ENCODE peak calls at places on chromosomes 7 and 10, in four cellular contexts. One of them, this sample, is unnamed.

GRCh38 chr10:10647331-10647730 is 370.3 kb upstream of the CELF2 start:
- DNase-seq in cardiac fibroblast: no peak
- DNase-seq in suprapubic skin: no peak
- DNase-seq in pancreas: no peak
- DNase-seq in this sample: no peak

GRCh38 chr7:79781716-79782115 is 328.2 kb upstream of the MAGI2 start:
- DNase-seq in cardiac fibroblast: peak; percentile 28
- DNase-seq in suprapubic skin: no peak
- DNase-seq in pancreas: no peak
- DNase-seq in this sample: peak; percentile 96

GRCh38 chr7:36526720-36527548 is 137.3 kb downstream of the ANLN start:
- DNase-seq in cardiac fibroblast: peak; percentile 76
- DNase-seq in suprapubic skin: no peak
- DNase-seq in pancreas: no peak
- DNase-seq in this sample: peak; percentile 46

GRCh38 chr10:76491216-76491615 is 1059.8 kb downstream of the LRMDA start:
- DNase-seq in cardiac fibroblast: peak; percentile 73
- DNase-seq in suprapubic skin: no peak
- DNase-seq in pancreas: no peak
- DNase-seq in this sample: peak; percentile 34

GRCh38 chr7:107277331-107277730 is 108.5 kb downstream of the HBP1 start:
- DNase-seq in cardiac fibroblast: no peak
- DNase-seq in suprapubic skin: no peak
- DNase-seq in pancreas: no peak
- DNase-seq in this sample: no peak

GRCh38 chr7:148270576-148270975 is 320.0 kb upstream of the C7orf33 start:
- DNase-seq in cardiac fibroblast: no peak
- DNase-seq in suprapubic skin: no peak
- DNase-seq in pancreas: no peak
- DNase-seq in this sample: no peak

GRCh38 chr7:131164025-131164899 is 163.4 kb upstream of the MKLN1 start:
- DNase-seq in cardiac fibroblast: peak; percentile 93
- DNase-seq in suprapubic skin: no peak
- DNase-seq in pancreas: no peak
- DNase-seq in this sample: peak; percentile 83

GRCh38 chr7:152522551-152522950 is 86.7 kb upstream of the KMT2C start:
- DNase-seq in cardiac fibroblast: no peak
- DNase-seq in suprapubic skin: no peak
- DNase-seq in pancreas: no peak
- DNase-seq in this sample: peak; percentile 34

GRCh38 chr10:31099664-31100063 is 68.0 kb upstream of the ZNF438 start:
- DNase-seq in cardiac fibroblast: peak; percentile 20
- DNase-seq in suprapubic skin: no peak
- DNase-seq in pancreas: peak; percentile 24
- DNase-seq in this sample: no peak

GRCh38 chr10:106078796-106079576 is 1085.5 kb downstream of the SORCS1 start:
- DNase-seq in cardiac fibroblast: peak; percentile 61
- DNase-seq in suprapubic skin: no peak
- DNase-seq in pancreas: no peak
- DNase-seq in this sample: peak; percentile 26

GRCh38 chr10:61978965-61979364 is 77.5 kb downstream of the ARID5B start:
- DNase-seq in cardiac fibroblast: peak; percentile 21
- DNase-seq in suprapubic skin: no peak
- DNase-seq in pancreas: no peak
- DNase-seq in this sample: no peak

GRCh38 chr10:31142026-31142425 is 110.4 kb upstream of the ZNF438 start:
- DNase-seq in cardiac fibroblast: peak; percentile 59
- DNase-seq in suprapubic skin: no peak
- DNase-seq in pancreas: no peak
- DNase-seq in this sample: peak; percentile 61

GRCh38 chr7:69599211-69599878 is 1.1 kb downstream of the AUTS2 start:
- DNase-seq in cardiac fibroblast: no peak
- DNase-seq in suprapubic skin: no peak
- DNase-seq in pancreas: peak; percentile 37
- DNase-seq in this sample: no peak

GRCh38 chr10:83357627-83358026 is 781.7 kb upstream of the GHITM start:
- DNase-seq in cardiac fibroblast: no peak
- DNase-seq in suprapubic skin: no peak
- DNase-seq in pancreas: no peak
- DNase-seq in this sample: no peak

GRCh38 chr7:133274265-133274664 is 21.4 kb downstream of the EXOC4 start:
- DNase-seq in cardiac fibroblast: no peak
- DNase-seq in suprapubic skin: no peak
- DNase-seq in pancreas: no peak
- DNase-seq in this sample: no peak

GRCh38 chr7:133273221-133273620 is 20.3 kb downstream of the EXOC4 start:
- DNase-seq in cardiac fibroblast: no peak
- DNase-seq in suprapubic skin: no peak
- DNase-seq in pancreas: no peak
- DNase-seq in this sample: no peak

GRCh38 chr7:133265821-133266220 is 12.9 kb downstream of the EXOC4 start:
- DNase-seq in cardiac fibroblast: peak; percentile 27
- DNase-seq in suprapubic skin: no peak
- DNase-seq in pancreas: no peak
- DNase-seq in this sample: peak; percentile 6

GRCh38 chr7:133268355-133268754 is 15.5 kb downstream of the EXOC4 start:
- DNase-seq in cardiac fibroblast: no peak
- DNase-seq in suprapubic skin: no peak
- DNase-seq in pancreas: no peak
- DNase-seq in this sample: no peak
- H3K4me3 ChIP-seq in cardiac fibroblast: no peak overlapping the region
- H3K4me3 ChIP-seq in suprapubic skin: no peak overlapping the region
- H3K4me3 ChIP-seq in pancreas: no peak overlapping the region
- H3K4me3 ChIP-seq in this sample: no peak overlapping the region

GRCh38 chr10:22550732-22551131 is 163.6 kb downstream of the PIP4K2A start:
- DNase-seq in cardiac fibroblast: peak; percentile 47
- DNase-seq in suprapubic skin: no peak
- DNase-seq in pancreas: peak; percentile 34
- DNase-seq in this sample: peak; percentile 52
- TF ChIP-seq CTCF in cardiac fibroblast: peak; percentile 57
- TF ChIP-seq CTCF in suprapubic skin: peak; percentile 38
- TF ChIP-seq CTCF in pancreas: peak; percentile 17
- TF ChIP-seq CTCF in this sample: peak; percentile 68

GRCh38 chr10:97632949-97633884 is at the start of gene MORN4:
- DNase-seq in cardiac fibroblast: peak; percentile 91
- DNase-seq in suprapubic skin: peak; percentile 98
- DNase-seq in pancreas: peak; percentile 94
- DNase-seq in this sample: peak; percentile 90
- H3K4me3 ChIP-seq in cardiac fibroblast: peak within 1 kb of the TSS; percentile 90
- H3K4me3 ChIP-seq in suprapubic skin: peak within 1 kb of the TSS; percentile 85
- H3K4me3 ChIP-seq in pancreas: peak within 1 kb of the TSS; percentile 83
- H3K4me3 ChIP-seq in this sample: peak within 1 kb of the TSS; percentile 82

DNA sequence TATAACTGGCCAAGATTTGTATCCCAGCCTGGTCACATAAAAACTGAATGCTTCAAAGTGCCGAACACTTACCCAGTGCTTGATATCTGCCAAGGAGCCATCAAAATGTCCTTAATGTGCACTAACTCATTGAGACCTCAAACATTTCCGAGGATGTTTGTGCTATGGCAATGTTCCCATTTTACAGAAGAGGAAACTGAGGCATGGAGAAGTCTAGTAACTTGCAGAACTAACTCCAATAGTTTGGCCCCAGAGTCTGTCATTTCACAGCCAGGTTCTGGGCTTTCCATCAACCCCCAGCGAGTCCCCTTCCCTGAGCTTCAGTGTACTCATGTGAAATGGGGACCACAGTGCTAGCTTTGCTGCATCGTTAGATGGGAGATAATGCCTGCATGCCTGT is 5.4 kb upstream of the IKZF1 start:
- DNase-seq in cardiac fibroblast: no peak
- DNase-seq in suprapubic skin: no peak
- DNase-seq in pancreas: no peak
- DNase-seq in this sample: no peak
- TF ChIP-seq CTCF in cardiac fibroblast: no peak
- TF ChIP-seq CTCF in suprapubic skin: no peak
- TF ChIP-seq CTCF in pancreas: no peak
- TF ChIP-seq CTCF in this sample: no peak